ENCODE peak calls at places on chromosomes 6 and 20, in eight cellular contexts. E is lung; M is NCI-H1092 treated with DMSO at 0.1 percent for 48 hours; I is occipital lobe; A is NCI-H2081; H is substantia nigra; Z is A172; Y is activated CD8-positive, alpha-beta T cell treated with anti-CD3 and anti-CD28 coated beads, Interleukin-2, amount 10 ng/mL, durations not matched to agents 7 days and 5 days. C is an unnamed sample.

GRCh38 chr6:37354526-37355384 is 972 bp downstream of the RNF8 start:
- DNase-seq in E (no peak), M (no peak), I (peak; percentile 15), A (no peak), H (no peak), Z (no peak), Y (peak; percentile 27), C (no peak)

GRCh38 chr6:142323377-142323776 is 21.6 kb downstream of the ADGRG6 start:
- DNase-seq in E (no peak), M (no peak), I (no peak), A (peak; percentile 7), H (no peak), Z (no peak), Y (no peak), C (no peak)

GRCh38 chr6:105968230-105968954 is 117.7 kb upstream of the PRDM1 start:
- DNase-seq in E (no peak), M (no peak), I (no peak), A (no peak), H (no peak), Z (no peak), Y (no peak), C (no peak)

GRCh38 chr20:23159923-23160445 is 73.9 kb upstream of the CD93 start:
- DNase-seq in E (no peak), M (no peak), I (no peak), A (no peak), H (no peak), Z (no peak), Y (no peak), C (no peak)

GRCh38 chr6:25583906-25584305 is 68.1 kb upstream of the SCGN start:
- DNase-seq in E (no peak), M (no peak), I (no peak), A (no peak), H (no peak), Z (no peak), Y (no peak), C (no peak)

GRCh38 chr6:77474973-77475372 is 11.7 kb upstream of the HTR1B start:
- DNase-seq in E (no peak), M (no peak), I (no peak), A (no peak), H (no peak), Z (no peak), Y (no peak), C (no peak)

GRCh38 chr6:1286972-1287600 is 24.8 kb upstream of the FOXQ1 start:
- DNase-seq in E (peak; percentile 84), M (no peak), I (no peak), A (no peak), H (no peak), Z (peak; percentile 59), Y (no peak), C (no peak)

GRCh38 chr6:108616973-108617372 is 56.3 kb downstream of the FOXO3 start:
- DNase-seq in E (no peak), M (no peak), I (no peak), A (no peak), H (no peak), Z (no peak), Y (no peak), C (no peak)

GRCh38 chr20:2616634-2617033 is 35.8 kb upstream of the NOP56 start:
- DNase-seq in E (no peak), M (no peak), I (no peak), A (no peak), H (no peak), Z (no peak), Y (no peak), C (no peak)

GRCh38 chr20:61874421-61875068 is 191.1 kb downstream of the TAF4 start:
- DNase-seq in E (no peak), M (peak; percentile 9), I (no peak), A (no peak), H (no peak), Z (no peak), Y (no peak), C (no peak)

GRCh38 chr6:149890629-149891045 is 7.3 kb downstream of the RAET1E start:
- DNase-seq in E (no peak), M (no peak), I (no peak), A (no peak), H (no peak), Z (no peak), Y (no peak), C (no peak)

GRCh38 chr20:46562373-46563169 is 12.1 kb upstream of the OCSTAMP start:
- DNase-seq in E (peak; percentile 71), M (peak; percentile 87), I (peak; percentile 76), A (peak; percentile 11), H (peak; percentile 67), Z (peak; percentile 62), Y (peak; percentile 80), C (peak; percentile 89)

GRCh38 chr20:44224651-44225050 is 14.1 kb upstream of the OSER1 start:
- DNase-seq in E (no peak), M (no peak), I (no peak), A (no peak), H (no peak), Z (no peak), Y (no peak), C (no peak)

GRCh38 chr6:160583805-160584204 is 80.3 kb downstream of the LPA start:
- DNase-seq in E (no peak), M (no peak), I (no peak), A (no peak), H (no peak), Z (no peak), Y (no peak), C (no peak)